ENCODE peak calls at places on chromosomes 4 and X, in six cellular contexts. D is GM12891, J is K562, U is GM12878, F is HepG2, H is H1. B is an unnamed sample.

GRCh38 chrX:13283968-13284914 is 35.6 kb downstream of the ATXN3L start:
- DNase-seq in U (no peak), F (no peak), J (no peak), H (no peak), D (no peak), B (no peak)

GRCh38 chr4:150794706-150795105 is 212.8 kb downstream of the MAB21L2 start:
- DNase-seq in F (no peak), H (no peak), D (no peak), U (no peak), J (no peak), B (no peak)

GRCh38 chr4:3442959-3443749 is 1.4 kb downstream of the HGFAC start:
- DNase-seq in F (peak; percentile 39), H (peak; percentile 93), U (no peak), J (peak; percentile 85), D (peak; percentile 100), B (peak; percentile 99)

GRCh38 chrX:69289046-69289838 is 124.0 kb upstream of the PJA1 start:
- DNase-seq in F (no peak), U (no peak), H (no peak), D (no peak), J (no peak), B (no peak)

GRCh38 chr4:150250998-150251651 is 172.9 kb downstream of the DCLK2 start:
- DNase-seq in F (no peak), D (peak; percentile 60), H (no peak), U (peak; percentile 8), J (peak; percentile 60), B (no peak)

GRCh38 chrX:71103110-71103983 is 3.2 kb downstream of the CXorf65 start:
- DNase-seq in F (no peak), H (peak; percentile 56), D (no peak), J (peak; percentile 94), U (no peak), B (no peak)

GRCh38 chrX:118420462-118420861 is 74.6 kb downstream of the WDR44 start:
- DNase-seq in J (no peak), U (no peak), D (no peak), H (no peak), F (no peak), B (no peak)

GRCh38 chr4:149344436-149344835 is 471.2 kb downstream of the IQCM start:
- DNase-seq in U (no peak), F (no peak), J (no peak), D (no peak), H (no peak), B (no peak)

GRCh38 chr4:18138076-18138665 is 116.6 kb upstream of the LCORL start:
- DNase-seq in D (no peak), F (peak; percentile 9), U (no peak), J (no peak), H (no peak), B (no peak)

GRCh38 chrX:54842638-54843037 is 35.1 kb downstream of the MAGED2 start:
- DNase-seq in U (no peak), D (no peak), F (no peak), H (no peak), J (no peak), B (no peak)
- TF ChIP-seq TAF1 in U (no peak), D (no peak), F (no peak), H (no peak), J (no peak), B (no peak)

GRCh38 chr4:169342906-169343560 is 72.3 kb upstream of the SH3RF1 start:
- DNase-seq in U (no peak), D (no peak), J (no peak), F (no peak), H (no peak), B (no peak)
- TF ChIP-seq POLR2AphosphoS5 in U (no peak), D (no peak), J (no peak), F (no peak), H (no peak), B (no peak)

DNA sequence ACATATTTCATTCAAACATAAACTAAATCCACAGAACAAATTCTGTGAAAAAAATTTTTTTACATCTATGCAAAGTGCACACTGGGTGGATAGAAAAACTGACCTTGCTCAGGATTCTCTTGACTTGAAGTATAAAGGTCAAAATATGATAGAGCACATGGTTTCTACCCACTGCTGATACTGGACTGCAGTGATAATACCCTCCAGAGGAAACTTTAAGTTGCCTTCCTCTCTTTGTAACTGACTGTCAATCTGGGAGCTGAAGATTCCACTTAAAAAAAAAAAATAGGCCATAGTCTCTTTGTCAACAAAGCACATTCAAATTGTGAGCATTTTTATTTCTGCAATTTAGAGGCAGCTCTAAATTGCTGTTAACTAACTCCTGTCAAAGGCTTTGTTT is 3.2 kb upstream of the AMMECR1 start:
- DNase-seq in U (no peak), H (no peak), D (no peak), F (no peak), J (peak; percentile 38), B (no peak)
- TF ChIP-seq POLR2A in U (no peak), H (no peak), D (no peak), F (no peak), J (no peak), B (no peak)

GRCh38 chr4:165947019-165947418 is 74.0 kb downstream of the TLL1 start:
- DNase-seq in J (no peak), U (no peak), H (no peak), D (no peak), F (no peak), B (no peak)

GRCh38 chr4:165945991-165946390 is 73.0 kb downstream of the TLL1 start:
- DNase-seq in D (no peak), F (no peak), J (no peak), U (no peak), H (no peak), B (no peak)

DNA sequence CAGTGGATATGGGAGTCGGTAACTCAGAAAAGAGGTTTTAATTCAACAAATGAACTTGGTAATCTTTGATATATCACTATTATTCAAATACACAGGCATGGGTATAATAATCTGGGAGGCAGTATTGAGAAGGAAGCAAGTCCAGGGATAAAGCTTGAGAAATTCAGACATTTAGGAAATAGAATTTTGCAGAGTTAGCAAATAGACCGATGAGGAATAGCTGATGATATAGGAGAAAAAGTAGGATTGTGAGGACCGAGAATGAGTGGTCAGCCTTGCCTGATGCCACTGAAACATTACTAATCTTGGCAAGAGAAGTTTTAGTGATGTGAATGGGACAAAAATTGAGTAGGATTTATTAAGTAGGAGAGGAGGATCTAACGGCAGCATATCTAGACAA is 71.9 kb downstream of the TLL1 start:
- DNase-seq in F (no peak), U (no peak), D (no peak), J (no peak), H (no peak), B (no peak)
- TF ChIP-seq TAF1 in F (no peak), U (no peak), D (no peak), J (no peak), H (no peak), B (no peak)

DNA sequence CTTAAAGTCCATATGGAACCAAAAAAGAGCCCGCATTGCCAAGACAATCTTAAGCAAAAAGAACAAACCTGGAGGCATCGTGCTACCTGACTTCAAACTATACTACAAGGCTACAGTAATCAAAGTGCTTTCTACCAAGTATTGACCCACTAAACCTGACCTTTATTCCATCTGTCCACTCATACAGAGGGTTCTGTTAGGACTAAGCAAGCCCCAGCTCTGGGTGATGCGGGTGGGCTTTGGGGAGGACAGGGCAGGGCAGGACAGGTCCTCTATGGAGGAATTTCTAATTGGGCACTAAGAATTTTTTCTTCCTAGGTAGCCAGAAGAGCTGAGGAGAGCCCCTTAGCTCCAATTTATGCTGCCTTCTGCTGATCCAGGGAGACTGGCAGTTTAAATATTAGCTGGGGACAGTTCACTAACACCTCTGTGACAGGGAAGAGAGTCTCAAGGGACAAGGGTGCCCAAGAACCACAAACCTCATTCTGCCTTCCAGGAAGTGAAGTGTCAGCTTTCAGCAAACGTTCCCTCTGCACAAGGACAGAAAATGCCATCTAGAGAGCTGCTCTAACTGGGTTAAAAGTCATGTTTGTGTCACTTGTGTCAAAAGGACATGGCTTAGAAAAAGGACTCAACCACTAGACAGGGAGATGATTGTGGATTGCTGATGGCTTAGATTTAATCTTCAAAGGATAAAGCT is 143.2 kb downstream of the KIT start:
- DNase-seq in U (no peak), J (no peak), D (no peak), H (no peak), F (no peak), B (no peak)
- TF ChIP-seq POLR2AphosphoS5 in U (no peak), J (no peak), D (no peak), H (no peak), F (no peak), B (no peak)

DNA sequence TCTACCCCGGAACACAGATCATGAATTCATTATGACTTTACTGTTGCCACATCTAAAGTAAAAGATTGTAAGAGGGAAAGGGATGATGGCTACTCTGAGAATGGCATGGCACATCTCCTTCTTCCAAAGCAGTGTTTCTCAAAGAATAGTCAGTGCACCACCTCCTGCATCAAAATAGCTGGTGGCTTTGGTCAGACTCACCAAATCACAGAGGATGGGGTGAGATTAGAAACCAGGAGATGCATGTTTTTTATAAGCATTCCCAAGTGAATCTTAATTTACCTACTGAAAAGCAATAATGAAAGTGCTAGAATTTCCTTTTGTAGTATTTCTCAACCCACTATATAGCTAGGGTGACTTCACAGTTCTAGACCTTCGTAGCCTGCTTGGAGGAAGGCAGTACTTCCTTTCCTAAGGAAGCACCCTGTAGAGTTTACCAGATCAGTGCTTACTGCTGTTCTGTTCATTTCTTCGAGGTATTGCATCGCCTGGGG is 340.8 kb upstream of the KLF3 start:
- DNase-seq in H (no peak), D (no peak), U (no peak), J (no peak), F (no peak), B (no peak)
- TF ChIP-seq POLR2A in H (peak; percentile 30), D (peak; percentile 88), U (peak; percentile 68), J (peak; percentile 96), F (no peak), B (peak; percentile 80)

DNA sequence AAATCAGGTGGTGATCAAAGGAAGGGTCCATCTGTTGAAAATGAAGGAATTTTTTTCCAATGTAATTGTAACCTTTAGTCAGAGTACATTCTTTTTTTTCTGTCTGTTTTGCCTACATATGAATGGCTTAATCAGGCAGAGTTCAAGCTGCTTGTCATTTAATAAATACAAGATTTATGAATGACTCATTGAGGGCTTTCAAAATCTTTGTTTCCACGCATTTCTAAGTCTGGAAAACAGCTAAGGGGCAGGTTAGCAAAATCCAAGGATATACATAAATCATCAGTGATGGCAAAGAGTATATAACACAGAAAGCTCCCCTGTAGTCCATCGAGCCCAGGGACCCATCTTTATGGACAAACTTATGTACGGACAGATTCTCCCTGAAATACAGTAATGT is 1.8 kb downstream of the CA5B start:
- DNase-seq in J (no peak), F (no peak), H (no peak), U (no peak), D (no peak), B (no peak)
- TF ChIP-seq TAF1 in J (no peak), F (no peak), H (no peak), U (no peak), D (no peak), B (no peak)

DNA sequence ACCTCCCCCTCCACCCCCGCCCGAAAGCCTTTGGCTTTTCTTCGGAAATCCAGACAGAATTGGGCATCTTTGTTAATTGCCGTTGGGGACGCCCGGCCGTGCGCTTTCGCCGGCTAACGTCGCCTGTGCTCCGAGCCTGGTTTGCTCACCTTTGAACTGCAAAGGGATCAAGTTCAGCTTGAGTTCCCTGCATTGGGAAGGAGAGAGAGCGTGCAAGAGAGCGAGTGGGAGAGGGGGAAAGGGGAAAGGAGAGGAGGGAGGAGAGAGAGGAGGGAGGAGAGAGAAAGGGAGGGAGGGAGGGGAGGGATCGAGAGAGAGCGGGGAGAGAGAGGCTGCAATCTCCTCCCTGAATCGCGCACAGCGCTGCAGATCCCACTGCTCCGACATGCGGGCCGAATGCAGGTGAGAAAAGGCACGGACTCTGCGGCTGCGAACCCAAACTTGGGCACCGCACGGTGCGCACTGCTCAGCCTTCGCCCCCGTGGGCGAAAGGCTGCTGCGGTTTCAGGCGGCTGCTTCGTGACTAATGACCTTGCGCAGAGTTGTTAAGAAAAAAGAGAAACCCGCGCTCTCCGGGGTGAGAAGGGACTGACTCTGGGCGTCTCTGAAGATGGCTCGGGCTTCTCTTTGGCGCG is at the start of gene PCDH7:
- DNase-seq in H (peak; percentile 76), J (no peak), D (no peak), F (no peak), U (no peak), B (peak; percentile 3)
- TF ChIP-seq POLR2AphosphoS5 in H (no peak), J (no peak), D (no peak), F (no peak), U (no peak), B (no peak)